ENCODE peak calls at places on chromosome 11, in four cellular contexts. Y is HepG2, I is K562, J is GM12878. Z is an unnamed sample.

GRCh38 chr11:83449338-83449913 is 163.3 kb upstream of the CCDC90B start:
- DNase-seq in Y (no peak), I (no peak), J (no peak), Z (no peak)

GRCh38 chr11:120228794-120229384 is 11.1 kb upstream of the POU2F3 start:
- DNase-seq in Y (no peak), I (peak), J (no peak), Z (peak)

GRCh38 chr11:44112083-44112865 is 16.8 kb downstream of the EXT2 start:
- DNase-seq in Y (no peak), I (no peak), J (no peak), Z (no peak)

GRCh38 chr11:1036303-1036923 is at the start of gene MUC6:
- DNase-seq in Y (no peak), I (peak), J (no peak), Z (peak)

GRCh38 chr11:8041576-8041975 is 39.4 kb upstream of the TUB start:
- DNase-seq in Y (no peak), I (no peak), J (no peak), Z (no peak)

GRCh38 chr11:109870313-109870712 is 222.9 kb upstream of the ZC3H12C start:
- DNase-seq in Y (no peak), I (no peak), J (no peak), Z (no peak)

GRCh38 chr11:79117488-79117887 is 323.3 kb downstream of the TENM4 start:
- DNase-seq in Y (no peak), I (no peak), J (no peak), Z (no peak)

GRCh38 chr11:1209371-1210057 is 13.4 kb upstream of the MUC5B start:
- DNase-seq in Y (no peak), I (no peak), J (no peak), Z (no peak)

GRCh38 chr11:43835104-43835503 is 45.5 kb upstream of the ALKBH3 start:
- DNase-seq in Y (no peak), I (no peak), J (no peak), Z (no peak)

GRCh38 chr11:113906038-113906437 is 1.4 kb downstream of the HTR3B start:
- DNase-seq in Y (peak), I (peak), J (no peak), Z (peak)

GRCh38 chr11:19814421-19814820 is 101.8 kb downstream of the NAV2 start:
- DNase-seq in Y (no peak), I (no peak), J (no peak), Z (peak)

GRCh38 chr11:134405841-134406240 is 6.2 kb downstream of the B3GAT1 start:
- DNase-seq in Y (no peak), I (no peak), J (no peak), Z (no peak)

GRCh38 chr11:8928981-8929615 is 3.6 kb downstream of the C11orf16 start:
- DNase-seq in Y (peak), I (no peak), J (no peak), Z (no peak)

GRCh38 chr11:118939948-118940598 is 14.3 kb upstream of the BCL9L start:
- DNase-seq in Y (no peak), I (peak), J (no peak), Z (peak)
- TF ChIP-seq JUNB in Y (no peak), I (no peak), J (no peak), Z (no peak)

DNA sequence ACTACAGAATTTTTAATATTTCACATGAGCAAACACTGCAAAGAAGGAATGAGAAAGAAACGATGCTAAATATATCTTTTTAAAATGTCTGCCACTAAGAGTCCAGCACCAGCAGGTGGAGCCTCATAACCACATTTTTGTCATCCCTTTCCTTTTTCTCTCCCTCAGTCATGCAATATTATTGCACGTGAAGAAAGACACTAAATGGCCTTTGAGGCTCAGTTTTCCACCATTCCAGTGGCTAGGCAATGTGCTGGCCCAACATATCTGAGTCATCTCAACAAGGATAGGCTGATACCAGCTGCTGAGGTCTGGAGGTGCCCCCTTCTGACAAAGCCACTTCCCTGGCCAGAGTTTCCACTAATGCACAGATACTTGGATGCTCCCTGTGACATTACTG is 1.8 kb downstream of the ALKBH8 start:
- DNase-seq in Y (peak), I (peak), J (no peak), Z (peak)
- TF ChIP-seq CREB1 in Y (no peak), I (no peak), J (no peak), Z (no peak)

GRCh38 chr11:65402790-65403189 is 16.4 kb downstream of the FRMD8 start:
- DNase-seq in Y (no peak), I (no peak), J (no peak), Z (no peak)

GRCh38 chr11:65403607-65404121 is 17.2 kb downstream of the FRMD8 start:
- DNase-seq in Y (no peak), I (peak), J (no peak), Z (no peak)

GRCh38 chr11:65401803-65402248 is 15.4 kb downstream of the FRMD8 start:
- DNase-seq in Y (peak), I (no peak), J (no peak), Z (no peak)

GRCh38 chr11:65404638-65405339 is 17.8 kb upstream of the NEAT1 start:
- DNase-seq in Y (no peak), I (no peak), J (no peak), Z (no peak)

GRCh38 chr11:65404210-65404609 is 17.8 kb downstream of the FRMD8 start:
- DNase-seq in Y (no peak), I (no peak), J (no peak), Z (no peak)
- TF ChIP-seq REST in Y (no peak), I (no peak), J (no peak), Z (no peak)

GRCh38 chr11:116219171-116219635 is 553.6 kb downstream of the BUD13 start:
- DNase-seq in Y (no peak), I (no peak), J (no peak), Z (no peak)
- TF ChIP-seq JUNB in Y (no peak), I (no peak), J (no peak), Z (no peak)

DNA sequence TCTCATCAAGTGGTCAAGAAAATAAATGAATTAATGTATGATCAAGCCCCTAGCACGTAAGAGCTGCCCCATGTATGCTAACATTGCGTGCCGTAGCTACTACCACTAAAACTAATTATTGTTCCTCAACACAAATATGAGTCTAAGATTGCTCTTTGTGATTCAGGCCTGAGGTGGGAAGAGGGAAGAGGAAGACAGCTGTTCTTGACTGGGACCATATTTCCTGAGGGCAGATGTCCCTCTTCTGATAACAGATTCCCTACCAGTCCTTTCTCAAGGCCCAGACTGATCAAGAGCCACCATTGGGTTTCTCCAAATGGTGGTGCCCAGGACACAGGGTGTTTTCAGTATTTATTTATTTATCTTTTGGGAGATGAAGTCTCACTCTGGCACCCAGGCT is 87.2 kb upstream of the CADM1 start:
- DNase-seq in Y (no peak), I (no peak), J (no peak), Z (no peak)
- TF ChIP-seq CREB1 in Y (no peak), I (no peak), J (no peak), Z (no peak)

GRCh38 chr11:35142481-35143207 is 3.7 kb downstream of the CD44 start:
- DNase-seq in Y (peak), I (peak), J (no peak), Z (peak)
- TF ChIP-seq REST in Y (no peak), I (no peak), J (no peak), Z (no peak)

Z was measured in GM23338.